ENCODE peak calls at places on chromosomes 2 and 18, in seven cellular contexts. One of them, this sample, is unnamed.

GRCh38 chr2:105595536-105595935 is 149.2 kb upstream of the NCK2 start:
- DNase-seq in MM.1S: no peak
- DNase-seq in tibial artery: no peak
- DNase-seq in dorsolateral prefrontal cortex: no peak
- DNase-seq in brain microvascular endothelial cell: no peak
- DNase-seq in uterus: no peak
- DNase-seq in neural progenitor cell: no peak
- DNase-seq in this sample: no peak

GRCh38 chr2:177352441-177353070 is 40.0 kb upstream of the AGPS start:
- DNase-seq in MM.1S: no peak
- DNase-seq in tibial artery: no peak
- DNase-seq in dorsolateral prefrontal cortex: no peak
- DNase-seq in brain microvascular endothelial cell: no peak
- DNase-seq in uterus: no peak
- DNase-seq in neural progenitor cell: no peak
- DNase-seq in this sample: no peak

GRCh38 chr2:62501794-62502500 is 4.0 kb downstream of the TMEM17 start:
- DNase-seq in MM.1S: no peak
- DNase-seq in tibial artery: no peak
- DNase-seq in dorsolateral prefrontal cortex: no peak
- DNase-seq in brain microvascular endothelial cell: no peak
- DNase-seq in uterus: no peak
- DNase-seq in neural progenitor cell: no peak
- DNase-seq in this sample: no peak

GRCh38 chr2:219611866-219612604 is 14.4 kb downstream of the STK11IP start:
- DNase-seq in MM.1S: no peak
- DNase-seq in tibial artery: no peak
- DNase-seq in dorsolateral prefrontal cortex: no peak
- DNase-seq in brain microvascular endothelial cell: no peak
- DNase-seq in uterus: no peak
- DNase-seq in neural progenitor cell: no peak
- DNase-seq in this sample: no peak

GRCh38 chr2:240060977-240061591 is 7.8 kb upstream of the OR6B3 start:
- DNase-seq in MM.1S: peak; percentile 61
- DNase-seq in tibial artery: no peak
- DNase-seq in dorsolateral prefrontal cortex: no peak
- DNase-seq in brain microvascular endothelial cell: peak; percentile 65
- DNase-seq in uterus: no peak
- DNase-seq in neural progenitor cell: peak; percentile 65
- DNase-seq in this sample: peak; percentile 56

GRCh38 chr2:73997813-73998212 is 13.1 kb downstream of the TET3 start:
- DNase-seq in MM.1S: no peak
- DNase-seq in tibial artery: peak; percentile 32
- DNase-seq in dorsolateral prefrontal cortex: no peak
- DNase-seq in brain microvascular endothelial cell: no peak
- DNase-seq in uterus: no peak
- DNase-seq in neural progenitor cell: no peak
- DNase-seq in this sample: no peak

GRCh38 chr2:8229546-8229986 is 452.3 kb upstream of the ID2 start:
- DNase-seq in MM.1S: peak; percentile 83
- DNase-seq in tibial artery: peak; percentile 88
- DNase-seq in dorsolateral prefrontal cortex: no peak
- DNase-seq in brain microvascular endothelial cell: peak; percentile 56
- DNase-seq in uterus: peak; percentile 66
- DNase-seq in neural progenitor cell: peak; percentile 45
- DNase-seq in this sample: peak; percentile 76

GRCh38 chr2:95023222-95023597 is 2.3 kb upstream of the MAL start:
- DNase-seq in MM.1S: peak; percentile 51
- DNase-seq in tibial artery: no peak
- DNase-seq in dorsolateral prefrontal cortex: no peak
- DNase-seq in brain microvascular endothelial cell: no peak
- DNase-seq in uterus: no peak
- DNase-seq in neural progenitor cell: no peak
- DNase-seq in this sample: peak; percentile 82

GRCh38 chr2:28327963-28328922 is 64.4 kb upstream of the FOSL2 start:
- DNase-seq in MM.1S: no peak
- DNase-seq in tibial artery: peak; percentile 59
- DNase-seq in dorsolateral prefrontal cortex: no peak
- DNase-seq in brain microvascular endothelial cell: no peak
- DNase-seq in uterus: no peak
- DNase-seq in neural progenitor cell: no peak
- DNase-seq in this sample: no peak

GRCh38 chr2:60544980-60545560 is 8.4 kb downstream of the BCL11A start:
- DNase-seq in MM.1S: no peak
- DNase-seq in tibial artery: no peak
- DNase-seq in dorsolateral prefrontal cortex: no peak
- DNase-seq in brain microvascular endothelial cell: no peak
- DNase-seq in uterus: no peak
- DNase-seq in neural progenitor cell: no peak
- DNase-seq in this sample: no peak

GRCh38 chr2:14723684-14724083 is 91.2 kb downstream of the LRATD1 start:
- DNase-seq in MM.1S: no peak
- DNase-seq in tibial artery: no peak
- DNase-seq in dorsolateral prefrontal cortex: no peak
- DNase-seq in brain microvascular endothelial cell: no peak
- DNase-seq in uterus: no peak
- DNase-seq in neural progenitor cell: no peak
- DNase-seq in this sample: no peak

GRCh38 chr2:154455871-154456270 is 242.6 kb upstream of the KCNJ3 start:
- DNase-seq in MM.1S: no peak
- DNase-seq in tibial artery: no peak
- DNase-seq in dorsolateral prefrontal cortex: no peak
- DNase-seq in brain microvascular endothelial cell: no peak
- DNase-seq in uterus: no peak
- DNase-seq in neural progenitor cell: no peak
- DNase-seq in this sample: no peak

GRCh38 chr2:154452471-154452870 is 246.0 kb upstream of the KCNJ3 start:
- DNase-seq in MM.1S: peak; percentile 23
- DNase-seq in tibial artery: no peak
- DNase-seq in dorsolateral prefrontal cortex: no peak
- DNase-seq in brain microvascular endothelial cell: no peak
- DNase-seq in uterus: no peak
- DNase-seq in neural progenitor cell: no peak
- DNase-seq in this sample: no peak

GRCh38 chr2:154455201-154455600 is 243.3 kb upstream of the KCNJ3 start:
- DNase-seq in MM.1S: no peak
- DNase-seq in tibial artery: no peak
- DNase-seq in dorsolateral prefrontal cortex: no peak
- DNase-seq in brain microvascular endothelial cell: peak; percentile 6
- DNase-seq in uterus: no peak
- DNase-seq in neural progenitor cell: no peak
- DNase-seq in this sample: no peak

GRCh38 chr2:154449951-154450658 is 248.4 kb upstream of the KCNJ3 start:
- DNase-seq in MM.1S: no peak
- DNase-seq in tibial artery: no peak
- DNase-seq in dorsolateral prefrontal cortex: no peak
- DNase-seq in brain microvascular endothelial cell: no peak
- DNase-seq in uterus: no peak
- DNase-seq in neural progenitor cell: no peak
- DNase-seq in this sample: no peak

GRCh38 chr2:154452906-154453493 is 245.5 kb upstream of the KCNJ3 start:
- DNase-seq in MM.1S: peak; percentile 51
- DNase-seq in tibial artery: no peak
- DNase-seq in dorsolateral prefrontal cortex: no peak
- DNase-seq in brain microvascular endothelial cell: no peak
- DNase-seq in uterus: no peak
- DNase-seq in neural progenitor cell: no peak
- DNase-seq in this sample: peak; percentile 7
- TF ChIP-seq CTCF in MM.1S: peak; percentile 64
- TF ChIP-seq CTCF in tibial artery: peak; percentile 44
- TF ChIP-seq CTCF in dorsolateral prefrontal cortex: no peak
- TF ChIP-seq CTCF in brain microvascular endothelial cell: peak; percentile 26
- TF ChIP-seq CTCF in uterus: no peak
- TF ChIP-seq CTCF in neural progenitor cell: peak; percentile 56
- TF ChIP-seq CTCF in this sample: peak; percentile 54

GRCh38 chr2:148922776-148923175 is 47.7 kb downstream of the KIF5C start:
- DNase-seq in MM.1S: no peak
- DNase-seq in tibial artery: no peak
- DNase-seq in dorsolateral prefrontal cortex: no peak
- DNase-seq in brain microvascular endothelial cell: no peak
- DNase-seq in uterus: no peak
- DNase-seq in neural progenitor cell: no peak
- DNase-seq in this sample: no peak

GRCh38 chr2:148928395-148928794 is 53.4 kb downstream of the KIF5C start:
- DNase-seq in MM.1S: no peak
- DNase-seq in tibial artery: no peak
- DNase-seq in dorsolateral prefrontal cortex: no peak
- DNase-seq in brain microvascular endothelial cell: no peak
- DNase-seq in uterus: no peak
- DNase-seq in neural progenitor cell: no peak
- DNase-seq in this sample: no peak

GRCh38 chr2:148926291-148926961 is 51.4 kb downstream of the KIF5C start:
- DNase-seq in MM.1S: peak; percentile 65
- DNase-seq in tibial artery: no peak
- DNase-seq in dorsolateral prefrontal cortex: peak; percentile 67
- DNase-seq in brain microvascular endothelial cell: no peak
- DNase-seq in uterus: no peak
- DNase-seq in neural progenitor cell: peak; percentile 52
- DNase-seq in this sample: peak; percentile 61

GRCh38 chr2:148930046-148930775 is 55.2 kb downstream of the KIF5C start:
- DNase-seq in MM.1S: no peak
- DNase-seq in tibial artery: no peak
- DNase-seq in dorsolateral prefrontal cortex: no peak
- DNase-seq in brain microvascular endothelial cell: peak; percentile 2
- DNase-seq in uterus: no peak
- DNase-seq in neural progenitor cell: peak; percentile 46
- DNase-seq in this sample: no peak

DNA sequence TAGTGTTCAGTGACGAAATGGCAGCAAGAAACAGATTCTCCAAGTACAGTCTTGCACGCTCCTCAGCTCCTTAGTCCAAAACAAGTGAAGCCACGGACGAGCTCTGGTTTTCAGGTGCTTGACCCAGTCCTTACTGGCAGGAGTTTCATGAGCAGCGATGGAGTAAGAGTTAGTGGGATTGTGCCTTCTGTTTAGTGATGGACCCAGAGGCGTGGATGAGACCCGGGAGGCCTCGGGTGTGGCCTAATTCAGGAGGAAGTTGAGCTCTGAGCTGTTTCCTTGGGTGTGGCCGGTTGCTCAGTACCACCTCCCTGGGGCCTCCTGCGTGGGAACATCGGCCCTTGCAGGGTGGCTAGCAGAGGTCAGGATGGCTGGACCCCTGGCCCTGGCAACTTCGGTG is 52.0 kb downstream of the KIF5C start:
- DNase-seq in MM.1S: peak; percentile 6
- DNase-seq in tibial artery: no peak
- DNase-seq in dorsolateral prefrontal cortex: no peak
- DNase-seq in brain microvascular endothelial cell: no peak
- DNase-seq in uterus: no peak
- DNase-seq in neural progenitor cell: no peak
- DNase-seq in this sample: peak; percentile 36
- TF ChIP-seq CTCF in MM.1S: no peak
- TF ChIP-seq CTCF in tibial artery: no peak
- TF ChIP-seq CTCF in dorsolateral prefrontal cortex: no peak
- TF ChIP-seq CTCF in brain microvascular endothelial cell: no peak
- TF ChIP-seq CTCF in uterus: no peak
- TF ChIP-seq CTCF in neural progenitor cell: no peak
- TF ChIP-seq CTCF in this sample: no peak

DNA sequence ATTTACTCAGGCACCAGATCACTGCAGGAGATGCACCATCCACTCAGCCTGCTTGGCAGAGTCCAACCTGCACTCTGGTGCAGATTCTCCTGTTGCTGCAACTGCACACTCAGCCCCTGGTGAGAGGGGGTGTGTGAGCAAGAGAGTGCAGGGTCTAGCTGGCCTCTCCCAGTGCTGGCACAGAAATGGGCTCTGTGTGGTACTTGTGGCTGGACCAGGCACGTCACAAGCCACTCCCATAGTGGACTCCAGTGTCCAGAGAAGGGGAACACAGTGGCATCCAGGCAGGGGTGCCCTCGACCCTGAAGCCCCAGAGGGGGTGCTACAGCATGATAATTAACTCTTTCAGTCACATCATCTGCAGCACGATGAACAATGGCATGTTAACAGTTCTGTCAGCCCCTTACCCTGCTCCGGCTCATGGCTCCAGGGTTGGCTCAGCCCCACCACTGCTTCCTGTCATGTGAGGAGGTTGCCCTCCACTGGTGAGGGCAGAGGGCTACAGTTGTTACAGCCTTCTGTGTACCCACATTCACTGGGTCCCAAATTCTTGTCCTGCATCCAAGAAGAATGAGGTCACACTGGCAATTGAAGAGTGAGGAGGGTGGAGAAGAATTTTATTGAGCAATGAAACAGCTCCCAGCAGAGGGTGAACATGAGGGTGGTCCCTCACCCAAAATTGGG is 135.7 kb downstream of the EVA1A start:
- DNase-seq in MM.1S: no peak
- DNase-seq in tibial artery: no peak
- DNase-seq in dorsolateral prefrontal cortex: no peak
- DNase-seq in brain microvascular endothelial cell: no peak
- DNase-seq in uterus: no peak
- DNase-seq in neural progenitor cell: peak; percentile 76
- DNase-seq in this sample: no peak
- TF ChIP-seq CTCF in MM.1S: no peak
- TF ChIP-seq CTCF in tibial artery: no peak
- TF ChIP-seq CTCF in dorsolateral prefrontal cortex: no peak
- TF ChIP-seq CTCF in brain microvascular endothelial cell: no peak
- TF ChIP-seq CTCF in uterus: no peak
- TF ChIP-seq CTCF in neural progenitor cell: peak; percentile 69
- TF ChIP-seq CTCF in this sample: no peak

GRCh38 chr18:6875764-6876163 is 146.2 kb downstream of the ARHGAP28 start:
- DNase-seq in MM.1S: no peak
- DNase-seq in tibial artery: no peak
- DNase-seq in dorsolateral prefrontal cortex: no peak
- DNase-seq in brain microvascular endothelial cell: no peak
- DNase-seq in uterus: no peak
- DNase-seq in neural progenitor cell: no peak
- DNase-seq in this sample: no peak

GRCh38 chr18:6876646-6877045 is 147.1 kb downstream of the ARHGAP28 start:
- DNase-seq in MM.1S: peak; percentile 9
- DNase-seq in tibial artery: no peak
- DNase-seq in dorsolateral prefrontal cortex: no peak
- DNase-seq in brain microvascular endothelial cell: peak; percentile 43
- DNase-seq in uterus: no peak
- DNase-seq in neural progenitor cell: no peak
- DNase-seq in this sample: no peak

GRCh38 chr18:6873352-6873751 is 143.8 kb downstream of the ARHGAP28 start:
- DNase-seq in MM.1S: no peak
- DNase-seq in tibial artery: no peak
- DNase-seq in dorsolateral prefrontal cortex: no peak
- DNase-seq in brain microvascular endothelial cell: no peak
- DNase-seq in uterus: no peak
- DNase-seq in neural progenitor cell: peak; percentile 52
- DNase-seq in this sample: no peak

GRCh38 chr18:6877288-6877687 is 147.8 kb downstream of the ARHGAP28 start:
- DNase-seq in MM.1S: no peak
- DNase-seq in tibial artery: no peak
- DNase-seq in dorsolateral prefrontal cortex: no peak
- DNase-seq in brain microvascular endothelial cell: no peak
- DNase-seq in uterus: no peak
- DNase-seq in neural progenitor cell: no peak
- DNase-seq in this sample: no peak

DNA sequence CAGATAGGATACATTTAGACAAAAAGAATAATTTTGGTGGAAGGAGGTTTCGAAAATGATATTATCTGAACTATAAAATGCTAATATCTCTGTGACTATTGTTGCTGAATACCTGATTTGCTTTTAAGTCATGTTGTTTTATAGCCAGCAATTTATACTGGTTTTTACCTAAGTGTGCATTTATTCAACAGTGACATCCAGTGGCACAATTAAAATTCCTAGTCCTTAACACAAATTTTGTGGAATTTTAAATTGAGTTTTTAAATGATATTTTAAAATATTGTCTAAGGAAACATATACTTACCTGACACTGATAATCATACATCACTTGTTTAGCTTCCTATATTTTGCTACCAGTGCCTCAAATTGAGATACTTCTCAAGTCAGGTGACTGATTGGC is 144.8 kb downstream of the ARHGAP28 start:
- DNase-seq in MM.1S: no peak
- DNase-seq in tibial artery: no peak
- DNase-seq in dorsolateral prefrontal cortex: no peak
- DNase-seq in brain microvascular endothelial cell: no peak
- DNase-seq in uterus: no peak
- DNase-seq in neural progenitor cell: no peak
- DNase-seq in this sample: no peak
- TF ChIP-seq CTCF in MM.1S: no peak
- TF ChIP-seq CTCF in tibial artery: no peak
- TF ChIP-seq CTCF in dorsolateral prefrontal cortex: no peak
- TF ChIP-seq CTCF in brain microvascular endothelial cell: no peak
- TF ChIP-seq CTCF in uterus: no peak
- TF ChIP-seq CTCF in neural progenitor cell: no peak
- TF ChIP-seq CTCF in this sample: no peak

This sample was measured in GM13977.